ENCODE peak calls at places on chromosomes 16 and 17, in four cellular contexts. Y is NCI-H774, H is body of pancreas, L is ascending aorta. I is an unnamed sample.
A peak's percentile ranks its signal among the peaks of the same experiment; 100 is the strongest.

GRCh38 chr16:13992976-13993375 is 73.0 kb downstream of the ERCC4 start:
- DNase-seq in Y (no peak), H (no peak), L (no peak), I (no peak)

GRCh38 chr16:86508028-86508946 is 2.0 kb upstream of the FOXF1 start:
- DNase-seq in Y (no peak), H (no peak), L (no peak), I (peak; percentile 46)

GRCh38 chr17:68378202-68379149 is 78.8 kb downstream of the WIPI1 start:
- DNase-seq in Y (no peak), H (peak; percentile 87), L (peak; percentile 94), I (peak; percentile 91)

GRCh38 chr17:81402530-81402941 is 7.3 kb downstream of the BAHCC1 start:
- DNase-seq in Y (no peak), H (no peak), L (no peak), I (no peak)

GRCh38 chr17:64498308-64499203 is 1.7 kb upstream of the POLG2 start:
- DNase-seq in Y (no peak), H (no peak), L (no peak), I (peak; percentile 5)

GRCh38 chr16:66935319-66936011 is at the start of gene CES2:
- DNase-seq in Y (no peak), H (peak; percentile 74), L (no peak), I (no peak)

GRCh38 chr17:46720408-46720807 is 98.1 kb downstream of the WNT3 start:
- DNase-seq in Y (no peak), H (no peak), L (no peak), I (no peak)

GRCh38 chr17:915416-916201 is 64.0 kb downstream of the NXN start:
- DNase-seq in Y (no peak), H (no peak), L (no peak), I (no peak)

GRCh38 chr17:76734080-76734840 is 2.9 kb downstream of the SRSF2 start:
- DNase-seq in Y (no peak), H (no peak), L (no peak), I (peak; percentile 52)

GRCh38 chr17:1977583-1978395 is 47.3 kb downstream of the RTN4RL1 start:
- DNase-seq in Y (no peak), H (no peak), L (no peak), I (no peak)

GRCh38 chr16:60929-61878 is 7.6 kb downstream of the SNRNP25 start:
- DNase-seq in Y (no peak), H (no peak), L (no peak), I (no peak)

GRCh38 chr17:68296217-68297140 is 5.2 kb downstream of the ARSG start:
- DNase-seq in Y (no peak), H (no peak), L (no peak), I (no peak)

GRCh38 chr16:84182680-84183571 is 3.9 kb downstream of the TAF1C start:
- DNase-seq in Y (no peak), H (no peak), L (no peak), I (no peak)

GRCh38 chr16:73019456-73020362 is 28.2 kb downstream of the ZFHX3 start:
- DNase-seq in Y (no peak), H (peak; percentile 30), L (no peak), I (peak; percentile 79)

GRCh38 chr17:32936157-32936893 is 8.4 kb downstream of the TMEM98 start:
- DNase-seq in Y (no peak), H (no peak), L (no peak), I (no peak)

GRCh38 chr16:69270395-69270794 is 40.8 kb upstream of the VPS4A start:
- DNase-seq in Y (no peak), H (no peak), L (no peak), I (peak; percentile 27)

GRCh38 chr16:57941016-57941656 is 29.8 kb downstream of the CNGB1 start:
- DNase-seq in Y (no peak), H (peak; percentile 82), L (no peak), I (no peak)

GRCh38 chr17:48310748-48311213 is 119.2 kb downstream of the SKAP1 start:
- DNase-seq in Y (peak; percentile 93), H (no peak), L (no peak), I (no peak)

GRCh38 chr16:57446530-57447141 is 549 bp downstream of the CIAPIN1 start:
- DNase-seq in Y (no peak), H (peak; percentile 42), L (no peak), I (peak; percentile 11)

GRCh38 chr16:51880776-51881175 is 666.2 kb downstream of the TOX3 start:
- DNase-seq in Y (no peak), H (no peak), L (no peak), I (peak; percentile 98)

GRCh38 chr17:2724783-2725164 is 13.2 kb upstream of the CLUH start:
- DNase-seq in Y (no peak), H (no peak), L (no peak), I (no peak)

GRCh38 chr17:74447628-74448159 is 15.8 kb downstream of the GPRC5C start:
- DNase-seq in Y (no peak), H (no peak), L (no peak), I (no peak)

GRCh38 chr17:69250641-69251040 is 22.0 kb upstream of the ABCA10 start:
- DNase-seq in Y (no peak), H (no peak), L (no peak), I (no peak)

GRCh38 chr17:50806141-50806643 is 29.2 kb upstream of the WFIKKN2 start:
- DNase-seq in Y (peak; percentile 15), H (peak; percentile 37), L (no peak), I (no peak)

GRCh38 chr17:28372945-28373274 is 1.4 kb downstream of the SARM1 start:
- DNase-seq in Y (no peak), H (no peak), L (no peak), I (no peak)

GRCh38 chr16:86026916-86027315 is 128.0 kb downstream of the IRF8 start:
- DNase-seq in Y (no peak), H (no peak), L (no peak), I (no peak)

GRCh38 chr16:82412770-82413169 is 214.0 kb upstream of the CDH13 start:
- DNase-seq in Y (no peak), H (no peak), L (no peak), I (no peak)

GRCh38 chr17:49086316-49086605 is 46.3 kb upstream of the B4GALNT2 start:
- DNase-seq in Y (no peak), H (no peak), L (no peak), I (no peak)

GRCh38 chr16:53257001-53257400 is 177.3 kb upstream of the RBL2 start:
- DNase-seq in Y (no peak), H (no peak), L (no peak), I (peak; percentile 77)

GRCh38 chr16:87474566-87474996 is 18.2 kb downstream of the ZCCHC14 start:
- DNase-seq in Y (no peak), H (no peak), L (no peak), I (no peak)

GRCh38 chr17:8629371-8630226 is 926 bp downstream of the MYH10 start:
- DNase-seq in Y (no peak), H (peak; percentile 28), L (no peak), I (peak; percentile 42)

GRCh38 chr16:52090080-52090479 is 456.9 kb downstream of the TOX3 start:
- DNase-seq in Y (no peak), H (no peak), L (no peak), I (no peak)

GRCh38 chr17:77281024-77281903 is 140.5 kb downstream of the SEC14L1 start:
- DNase-seq in Y (peak; percentile 85), H (peak; percentile 75), L (no peak), I (peak; percentile 28)

GRCh38 chr17:2295575-2295974 is 8.0 kb downstream of the SMG6 start:
- DNase-seq in Y (no peak), H (no peak), L (no peak), I (no peak)

I was measured in HCEC 1CT.